ENCODE peak calls at places on chromosomes 5 and 9, in seven cellular contexts. One of them, this sample, is unnamed.
A peak's percentile ranks its signal among the peaks of the same experiment; 100 is the strongest.

GRCh38 chr9:19493174-19493811 is 84.5 kb downstream of the ACER2 start:
- DNase-seq in PC-3: peak; percentile 69
- DNase-seq in AG09309: peak; percentile 54
- DNase-seq in activated effector memory CD4-positive, alpha-beta T cell treated with Interleukin-2 at 50 U/mL for 16 hours: peak; percentile 19
- DNase-seq in brain microvascular endothelial cell: peak; percentile 44
- DNase-seq in coronary artery: peak; percentile 79
- DNase-seq in WTC11: peak; percentile 60
- DNase-seq in this sample: peak; percentile 48

GRCh38 chr9:71683598-71684235 is 84.6 kb downstream of the CEMIP2 start:
- DNase-seq in PC-3: peak; percentile 46
- DNase-seq in AG09309: no peak
- DNase-seq in activated effector memory CD4-positive, alpha-beta T cell treated with Interleukin-2 at 50 U/mL for 16 hours: no peak
- DNase-seq in brain microvascular endothelial cell: peak; percentile 31
- DNase-seq in coronary artery: no peak
- DNase-seq in WTC11: peak; percentile 37
- DNase-seq in this sample: no peak

GRCh38 chr9:16146661-16147060 is 593.8 kb downstream of the CCDC171 start:
- DNase-seq in PC-3: no peak
- DNase-seq in AG09309: no peak
- DNase-seq in activated effector memory CD4-positive, alpha-beta T cell treated with Interleukin-2 at 50 U/mL for 16 hours: no peak
- DNase-seq in brain microvascular endothelial cell: no peak
- DNase-seq in coronary artery: no peak
- DNase-seq in WTC11: no peak
- DNase-seq in this sample: no peak

GRCh38 chr5:7667216-7667767 is 183.6 kb downstream of the CFAP90 start:
- DNase-seq in PC-3: no peak
- DNase-seq in AG09309: no peak
- DNase-seq in activated effector memory CD4-positive, alpha-beta T cell treated with Interleukin-2 at 50 U/mL for 16 hours: no peak
- DNase-seq in brain microvascular endothelial cell: no peak
- DNase-seq in coronary artery: no peak
- DNase-seq in WTC11: no peak
- DNase-seq in this sample: no peak

GRCh38 chr9:78575791-78576190 is 278.9 kb downstream of the PSAT1 start:
- DNase-seq in PC-3: no peak
- DNase-seq in AG09309: no peak
- DNase-seq in activated effector memory CD4-positive, alpha-beta T cell treated with Interleukin-2 at 50 U/mL for 16 hours: no peak
- DNase-seq in brain microvascular endothelial cell: no peak
- DNase-seq in coronary artery: no peak
- DNase-seq in WTC11: no peak
- DNase-seq in this sample: no peak

GRCh38 chr5:6812800-6813731 is 99.8 kb downstream of the TENT4A start:
- DNase-seq in PC-3: no peak
- DNase-seq in AG09309: peak; percentile 35
- DNase-seq in activated effector memory CD4-positive, alpha-beta T cell treated with Interleukin-2 at 50 U/mL for 16 hours: no peak
- DNase-seq in brain microvascular endothelial cell: no peak
- DNase-seq in coronary artery: no peak
- DNase-seq in WTC11: no peak
- DNase-seq in this sample: no peak

GRCh38 chr9:136291306-136292025 is 12.4 kb downstream of the CCDC187 start:
- DNase-seq in PC-3: no peak
- DNase-seq in AG09309: no peak
- DNase-seq in activated effector memory CD4-positive, alpha-beta T cell treated with Interleukin-2 at 50 U/mL for 16 hours: no peak
- DNase-seq in brain microvascular endothelial cell: no peak
- DNase-seq in coronary artery: no peak
- DNase-seq in WTC11: no peak
- DNase-seq in this sample: no peak

GRCh38 chr5:116068028-116068632 is 16.7 kb upstream of the COMMD10 start:
- DNase-seq in PC-3: peak; percentile 61
- DNase-seq in AG09309: no peak
- DNase-seq in activated effector memory CD4-positive, alpha-beta T cell treated with Interleukin-2 at 50 U/mL for 16 hours: no peak
- DNase-seq in brain microvascular endothelial cell: peak; percentile 53
- DNase-seq in coronary artery: no peak
- DNase-seq in WTC11: no peak
- DNase-seq in this sample: peak; percentile 25

GRCh38 chr9:86714976-86715375 is 232.3 kb downstream of the GAS1 start:
- DNase-seq in PC-3: no peak
- DNase-seq in AG09309: peak; percentile 72
- DNase-seq in activated effector memory CD4-positive, alpha-beta T cell treated with Interleukin-2 at 50 U/mL for 16 hours: no peak
- DNase-seq in brain microvascular endothelial cell: no peak
- DNase-seq in coronary artery: no peak
- DNase-seq in WTC11: no peak
- DNase-seq in this sample: no peak

GRCh38 chr5:181261320-181262085 is 560 bp upstream of the TRIM52 start:
- DNase-seq in PC-3: peak; percentile 54
- DNase-seq in AG09309: peak; percentile 17
- DNase-seq in activated effector memory CD4-positive, alpha-beta T cell treated with Interleukin-2 at 50 U/mL for 16 hours: peak; percentile 75
- DNase-seq in brain microvascular endothelial cell: peak; percentile 51
- DNase-seq in coronary artery: peak; percentile 85
- DNase-seq in WTC11: peak; percentile 59
- DNase-seq in this sample: peak; percentile 82

GRCh38 chr5:83035373-83036170 is 41.6 kb downstream of the TMEM167A start:
- DNase-seq in PC-3: no peak
- DNase-seq in AG09309: no peak
- DNase-seq in activated effector memory CD4-positive, alpha-beta T cell treated with Interleukin-2 at 50 U/mL for 16 hours: no peak
- DNase-seq in brain microvascular endothelial cell: no peak
- DNase-seq in coronary artery: no peak
- DNase-seq in WTC11: no peak
- DNase-seq in this sample: no peak

GRCh38 chr9:135520916-135521607 is at the start of gene LCN1:
- DNase-seq in PC-3: no peak
- DNase-seq in AG09309: no peak
- DNase-seq in activated effector memory CD4-positive, alpha-beta T cell treated with Interleukin-2 at 50 U/mL for 16 hours: no peak
- DNase-seq in brain microvascular endothelial cell: no peak
- DNase-seq in coronary artery: peak; percentile 9
- DNase-seq in WTC11: no peak
- DNase-seq in this sample: no peak

GRCh38 chr5:57853929-57854697 is 371.5 kb upstream of the ACTBL2 start:
- DNase-seq in PC-3: no peak
- DNase-seq in AG09309: no peak
- DNase-seq in activated effector memory CD4-positive, alpha-beta T cell treated with Interleukin-2 at 50 U/mL for 16 hours: no peak
- DNase-seq in brain microvascular endothelial cell: no peak
- DNase-seq in coronary artery: no peak
- DNase-seq in WTC11: no peak
- DNase-seq in this sample: no peak

GRCh38 chr9:95874989-95875304 is 544 bp upstream of the ERCC6L2 start:
- DNase-seq in PC-3: no peak
- DNase-seq in AG09309: no peak
- DNase-seq in activated effector memory CD4-positive, alpha-beta T cell treated with Interleukin-2 at 50 U/mL for 16 hours: peak; percentile 42
- DNase-seq in brain microvascular endothelial cell: peak; percentile 44
- DNase-seq in coronary artery: peak; percentile 76
- DNase-seq in WTC11: peak; percentile 17
- DNase-seq in this sample: peak; percentile 61

GRCh38 chr9:132486706-132487350 is 76.8 kb downstream of the CFAP77 start:
- DNase-seq in PC-3: no peak
- DNase-seq in AG09309: no peak
- DNase-seq in activated effector memory CD4-positive, alpha-beta T cell treated with Interleukin-2 at 50 U/mL for 16 hours: peak; percentile 22
- DNase-seq in brain microvascular endothelial cell: no peak
- DNase-seq in coronary artery: no peak
- DNase-seq in WTC11: no peak
- DNase-seq in this sample: peak; percentile 61